ENCODE peak calls at places on chromosome 16, in ten cellular contexts. E is GM12878, H is SK-N-SH, M is GM23248, C is PC-3, I is H1, Y is fibroblast of lung, B is mesenchymal stem cell, N is astrocyte, V is neuronal stem cell. O is an unnamed sample.

GRCh38 chr16:68399456-68399855 is 48.9 kb downstream of the SMPD3 start:
- DNase-seq in V (no peak), N (no peak), H (no peak), E (no peak), B (no peak), Y (peak; percentile 8), I (no peak), C (no peak), M (no peak), O (no peak)

GRCh38 chr16:48075398-48075797 is 80.4 kb downstream of the ABCC12 start:
- DNase-seq in C (peak; percentile 42), E (no peak), N (peak; percentile 76), Y (peak; percentile 64), M (peak; percentile 80), I (no peak), H (no peak), B (peak; percentile 12), V (no peak), O (no peak)

GRCh38 chr16:85645021-85645589 is 32.0 kb downstream of the GSE1 start:
- DNase-seq in C (peak; percentile 85), Y (no peak), B (no peak), V (no peak), M (no peak), N (no peak), H (no peak), E (no peak), I (no peak), O (no peak)

GRCh38 chr16:29148867-29149272 is 164.0 kb downstream of the LAT start:
- DNase-seq in M (no peak), Y (no peak), I (no peak), E (no peak), C (no peak), N (no peak), H (no peak), V (no peak), B (no peak), O (peak; percentile 83)

GRCh38 chr16:85686912-85687591 is 1.7 kb downstream of the GINS2 start:
- DNase-seq in B (no peak), I (no peak), E (no peak), N (no peak), M (no peak), H (no peak), C (peak; percentile 18), V (no peak), Y (no peak), O (peak; percentile 29)

GRCh38 chr16:15509051-15509592 is 74.7 kb downstream of the BMERB1 start:
- DNase-seq in C (no peak), Y (no peak), B (peak; percentile 22), M (no peak), H (peak; percentile 27), E (no peak), N (no peak), V (no peak), I (no peak), O (no peak)

GRCh38 chr16:50259334-50260205 is 6.8 kb upstream of the ADCY7 start:
- DNase-seq in B (peak; percentile 24), C (no peak), Y (peak; percentile 68), E (no peak), N (no peak), M (peak; percentile 74), V (peak; percentile 57), H (peak; percentile 53), I (no peak), O (peak; percentile 69)

GRCh38 chr16:67718668-67719047 is 458 bp downstream of the GFOD2 start:
- DNase-seq in B (no peak), V (no peak), C (no peak), E (no peak), H (no peak), I (no peak), Y (no peak), N (no peak), M (peak; percentile 36), O (no peak)

GRCh38 chr16:88264641-88265285 is 118.0 kb upstream of the ZNF469 start:
- DNase-seq in E (peak; percentile 51), V (peak; percentile 18), I (peak; percentile 70), H (no peak), M (peak; percentile 93), C (peak; percentile 94), B (peak; percentile 98), N (peak; percentile 85), Y (peak; percentile 94), O (peak; percentile 98)

GRCh38 chr16:79601092-79601977 is 798 bp upstream of the MAF start:
- DNase-seq in E (no peak), B (peak; percentile 73), H (peak; percentile 48), C (no peak), M (peak; percentile 36), V (peak; percentile 45), I (no peak), Y (peak; percentile 54), N (peak; percentile 13), O (peak; percentile 88)

GRCh38 chr16:48556913-48557351 is 53.0 kb downstream of the N4BP1 start:
- DNase-seq in E (peak; percentile 40), C (peak; percentile 67), V (no peak), N (peak; percentile 81), Y (peak; percentile 85), I (no peak), B (peak; percentile 81), H (no peak), M (peak; percentile 88), O (no peak)

GRCh38 chr16:79098897-79099296 is 501.6 kb downstream of the MAF start:
- DNase-seq in N (no peak), C (no peak), M (no peak), E (no peak), I (no peak), H (no peak), Y (no peak), B (no peak), V (no peak), O (no peak)

GRCh38 chr16:20650400-20651159 is 46.9 kb downstream of the ACSM1 start:
- DNase-seq in Y (no peak), N (no peak), M (no peak), H (no peak), C (no peak), E (no peak), I (no peak), B (no peak), V (no peak), O (no peak)

GRCh38 chr16:19754644-19755036 is 36.6 kb downstream of the IQCK start:
- DNase-seq in B (no peak), Y (no peak), E (no peak), V (no peak), C (no peak), M (no peak), N (no peak), I (no peak), H (no peak), O (no peak)

GRCh38 chr16:88078111-88078775 is 127.0 kb downstream of the BANP start:
- DNase-seq in E (no peak), H (no peak), Y (no peak), N (no peak), V (no peak), M (no peak), I (no peak), B (no peak), C (no peak), O (peak; percentile 50)

DNA sequence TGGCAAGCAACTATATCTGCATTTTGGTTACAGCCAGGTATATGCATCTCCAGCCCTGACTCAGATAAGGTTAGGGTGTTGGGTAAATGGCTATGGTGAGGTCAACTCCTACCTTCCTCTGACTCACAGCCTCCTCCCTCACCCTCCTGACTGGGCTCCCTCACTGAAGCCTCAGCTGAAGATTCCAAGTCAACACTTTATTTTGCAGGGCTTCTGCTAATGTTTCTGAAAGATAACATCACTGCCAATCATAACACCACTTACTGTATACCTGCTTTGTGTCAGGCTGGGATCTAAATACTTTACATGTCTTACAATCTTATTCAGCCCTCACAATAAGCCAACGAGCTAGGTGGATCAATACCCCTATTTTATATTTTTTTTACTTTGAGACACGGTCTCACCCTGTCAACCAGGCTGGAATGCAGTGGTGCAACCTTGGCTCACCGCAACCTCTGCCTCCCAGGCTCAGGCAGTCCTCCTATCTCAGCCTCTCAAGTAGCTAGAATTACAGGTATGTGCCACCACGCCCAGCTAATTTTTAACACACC is 47.8 kb upstream of the GCSH start:
- DNase-seq in B (no peak), H (no peak), I (no peak), C (no peak), M (no peak), E (no peak), Y (no peak), N (no peak), V (no peak), O (no peak)
- H3K9ac ChIP-seq in B (no peak overlapping the region), H (no peak overlapping the region), I (no peak overlapping the region), C (no peak overlapping the region), M (no peak overlapping the region), E (no peak overlapping the region), Y (no peak overlapping the region), N (no peak overlapping the region), V (no peak overlapping the region), O (no peak overlapping the region)

GRCh38 chr16:2904100-2904921 is 7.4 kb upstream of the FLYWCH1 start:
- DNase-seq in E (no peak), H (peak; percentile 89), N (peak; percentile 60), C (peak; percentile 80), V (peak; percentile 86), I (peak; percentile 90), M (peak; percentile 92), Y (peak; percentile 84), B (peak; percentile 89), O (peak; percentile 95)

GRCh38 chr16:2905988-2906387 is 5.7 kb upstream of the FLYWCH1 start:
- DNase-seq in E (no peak), C (no peak), H (no peak), B (no peak), M (no peak), N (no peak), Y (no peak), V (no peak), I (no peak), O (no peak)

GRCh38 chr16:2905241-2905987 is 6.3 kb upstream of the FLYWCH1 start:
- DNase-seq in Y (peak; percentile 100), N (peak; percentile 98), H (peak; percentile 95), C (peak; percentile 97), M (peak; percentile 100), V (peak; percentile 97), B (peak; percentile 100), E (peak; percentile 94), I (peak; percentile 100), O (peak; percentile 100)

GRCh38 chr16:2902337-2903130 is 9.2 kb upstream of the FLYWCH1 start:
- DNase-seq in C (no peak), M (no peak), Y (no peak), I (no peak), N (no peak), E (no peak), H (peak; percentile 8), B (no peak), V (no peak), O (peak; percentile 53)

GRCh38 chr16:2904922-2905240 is 6.8 kb upstream of the FLYWCH1 start:
- DNase-seq in Y (no peak), I (no peak), E (no peak), N (no peak), V (no peak), H (no peak), B (no peak), C (no peak), M (peak; percentile 52), O (no peak)
- H3K9ac ChIP-seq in Y (peak overlapping the region; percentile 71), I (peak overlapping the region; percentile 75), E (peak overlapping the region; percentile 76), N (peak overlapping the region; percentile 88), V (peak overlapping the region; percentile 93), H (peak overlapping the region; percentile 88), B (peak overlapping the region; percentile 89), C (peak overlapping the region; percentile 88), M (peak overlapping the region; percentile 84), O (peak overlapping the region; percentile 91)

GRCh38 chr16:57485916-57486857 is at the start of gene DOK4:
- DNase-seq in N (peak; percentile 52), C (peak; percentile 65), V (peak; percentile 63), I (peak; percentile 91), B (peak; percentile 70), Y (peak; percentile 49), M (peak; percentile 94), E (no peak), H (peak; percentile 98), O (peak; percentile 93)
- H3K9ac ChIP-seq in N (peak within 1 kb of the TSS; percentile 79), C (peak within 1 kb of the TSS; percentile 31), V (peak within 1 kb of the TSS; percentile 81), I (peak within 1 kb of the TSS; percentile 39), B (peak within 1 kb of the TSS; percentile 89), Y (peak within 1 kb of the TSS; percentile 57), M (peak within 1 kb of the TSS; percentile 98), E (peak within 1 kb of the TSS; percentile 54), H (peak within 1 kb of the TSS; percentile 64), O (peak within 1 kb of the TSS; percentile 78)

GRCh38 chr16:4613636-4614570 is 785 bp downstream of the UBALD1 start:
- DNase-seq in M (peak; percentile 72), Y (peak; percentile 32), B (peak; percentile 48), E (no peak), C (peak; percentile 20), V (no peak), H (peak; percentile 79), I (no peak), N (peak; percentile 26), O (peak; percentile 86)
- H3K9ac ChIP-seq in M (peak overlapping the region; percentile 88), Y (peak overlapping the region; percentile 90), B (peak overlapping the region; percentile 89), E (peak overlapping the region; percentile 80), C (peak overlapping the region; percentile 84), V (peak overlapping the region; percentile 97), H (peak overlapping the region; percentile 80), I (peak overlapping the region; percentile 97), N (peak overlapping the region; percentile 93), O (peak overlapping the region; percentile 80)